ENCODE peak calls at places on chromosomes 6 and 20, in five cellular contexts. M, U, G, R and Y are unnamed samples. For H3K4me1, the result is how much of the 10 kb centered on the place peaks cover.

GRCh38 chr20:44576297-44576696 is 6.1 kb upstream of the PKIG start:
- DNase-seq in M (peak), G (no peak), R (no peak), U (peak), Y (peak)

GRCh38 chr6:96104910-96105309 is 89.1 kb downstream of the FUT9 start:
- DNase-seq in R (no peak), U (no peak), G (no peak), M (no peak), Y (no peak)

GRCh38 chr20:57260959-57261357 is 5.5 kb downstream of the BMP7 start:
- DNase-seq in M (no peak), U (no peak), G (no peak), R (no peak), Y (no peak)

GRCh38 chr6:170005680-170006470 is 254.5 kb downstream of the ERMARD start:
- DNase-seq in U (no peak), M (no peak), R (no peak), G (no peak), Y (no peak)

GRCh38 chr6:31791324-31792089 is 4.0 kb downstream of the VARS1 start:
- DNase-seq in U (peak), G (no peak), R (no peak), M (peak), Y (no peak)

GRCh38 chr6:140436023-140436811 is 1061.8 kb upstream of the CITED2 start:
- DNase-seq in G (peak), M (no peak), U (no peak), R (no peak), Y (no peak)

GRCh38 chr20:2133318-2134183 is 31.9 kb downstream of the STK35 start:
- DNase-seq in G (peak), U (no peak), M (peak), R (no peak), Y (no peak)

GRCh38 chr6:26304213-26305096 is 60.5 kb upstream of the BTN3A2 start:
- DNase-seq in R (no peak), G (peak), U (peak), M (peak), Y (peak)

GRCh38 chr20:56411759-56412472 is at the start of gene CASS4:
- DNase-seq in U (peak), M (peak), G (no peak), R (no peak), Y (no peak)

GRCh38 chr6:149153100-149153499 is 164.4 kb upstream of the TAB2 start:
- DNase-seq in G (no peak), M (no peak), R (no peak), U (no peak), Y (no peak)

GRCh38 chr6:149152521-149152920 is 165.0 kb upstream of the TAB2 start:
- DNase-seq in R (no peak), M (no peak), U (no peak), G (no peak), Y (no peak)

GRCh38 chr6:149157126-149157525 is 160.4 kb upstream of the TAB2 start:
- DNase-seq in G (no peak), U (no peak), R (no peak), M (no peak), Y (no peak)

GRCh38 chr6:149153637-149154036 is 163.9 kb upstream of the TAB2 start:
- DNase-seq in U (no peak), R (no peak), G (no peak), M (no peak), Y (no peak)

GRCh38 chr6:149154137-149154900 is 163.2 kb upstream of the TAB2 start:
- DNase-seq in M (no peak), G (no peak), U (no peak), R (no peak), Y (no peak)
- H3K4me1 ChIP-seq in M (under half), G (under half), U (under half), R (under half), Y (under half)

GRCh38 chr6:99993146-99993532 is 884 bp downstream of the MCHR2 start:
- DNase-seq in G (no peak), U (no peak), M (no peak), R (no peak), Y (no peak)
- H3K4me3 ChIP-seq in G (no peak), U (no peak), M (no peak), R (peak), Y (no peak)

GRCh38 chr20:16904751-16905150 is 156.6 kb downstream of the OTOR start:
- DNase-seq in G (no peak), U (no peak), R (no peak), M (no peak), Y (no peak)
- TF ChIP-seq CTCF in G (no peak), U (no peak), R (no peak), M (no peak), Y (no peak)

GRCh38 chr20:62493886-62494285 is 18.1 kb upstream of the GATA5 start:
- DNase-seq in G (no peak), R (no peak), M (no peak), U (no peak), Y (no peak)
- H3K4me1 ChIP-seq in G (under half), R (under half), M (under half), U (under half), Y (under half)

DNA sequence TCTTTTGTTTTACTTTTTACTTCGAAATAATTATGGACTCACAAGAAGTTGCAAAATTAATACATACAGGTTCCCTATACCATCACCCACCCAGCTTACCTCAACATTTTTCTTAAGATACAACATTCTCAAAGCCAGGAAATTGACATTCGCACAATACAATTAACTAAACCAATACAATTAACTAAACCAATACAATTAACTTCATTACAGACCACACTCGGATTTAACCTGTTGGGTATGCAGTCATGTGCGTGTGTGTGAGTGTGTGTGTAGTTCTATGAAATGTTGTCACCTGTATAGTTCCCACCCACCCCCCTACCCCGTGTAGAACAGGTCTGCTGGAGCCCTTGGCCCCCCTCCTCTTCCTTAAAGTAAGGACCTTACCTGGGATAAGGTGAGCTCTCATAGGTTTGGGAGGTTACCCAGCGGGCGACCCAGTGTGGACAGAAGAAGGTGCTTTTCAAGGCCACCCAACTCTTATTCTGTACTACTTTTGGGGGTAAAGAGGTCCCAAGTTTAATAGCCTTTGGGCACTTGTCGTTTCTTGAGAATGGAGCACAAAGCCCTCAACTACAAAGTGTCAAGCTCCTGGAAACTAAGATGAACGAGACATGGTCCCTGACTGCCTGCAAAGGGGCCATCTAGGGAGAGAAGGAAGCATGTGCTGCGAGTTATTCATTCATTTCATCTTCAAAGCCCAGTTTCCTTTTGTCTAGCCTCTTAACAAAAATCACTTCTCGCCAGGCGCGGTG is 544 bp upstream of the STK38 start:
- DNase-seq in M (no peak), R (no peak), U (no peak), G (no peak), Y (peak)
- H3K4me3 ChIP-seq in M (no peak), R (peak), U (peak), G (peak), Y (peak)

GRCh38 chr6:163579880-163580295 is 165.4 kb downstream of the QKI start:
- DNase-seq in M (peak), G (no peak), U (no peak), R (no peak), Y (no peak)
- TF ChIP-seq CTCF in M (no peak), G (no peak), U (no peak), R (no peak), Y (no peak)

GRCh38 chr6:109241199-109241598 is 141.1 kb downstream of the CD164 start:
- DNase-seq in R (no peak), U (no peak), M (no peak), G (no peak), Y (no peak)

GRCh38 chr6:109239192-109239917 is 142.9 kb downstream of the CD164 start:
- DNase-seq in R (no peak), U (no peak), G (no peak), M (no peak), Y (no peak)

GRCh38 chr6:109238405-109238804 is 143.1 kb downstream of the CEP57L1 start:
- DNase-seq in M (no peak), G (no peak), R (no peak), U (no peak), Y (no peak)

GRCh38 chr6:109240370-109241084 is 141.7 kb downstream of the CD164 start:
- DNase-seq in U (peak), G (no peak), M (no peak), R (no peak), Y (no peak)

GRCh38 chr6:109239918-109240321 is 142.3 kb downstream of the CD164 start:
- DNase-seq in G (no peak), M (no peak), R (peak), U (peak), Y (no peak)
- H3K4me1 ChIP-seq in G (under half), M (under half), R (under half), U (under half), Y (under half)

DNA sequence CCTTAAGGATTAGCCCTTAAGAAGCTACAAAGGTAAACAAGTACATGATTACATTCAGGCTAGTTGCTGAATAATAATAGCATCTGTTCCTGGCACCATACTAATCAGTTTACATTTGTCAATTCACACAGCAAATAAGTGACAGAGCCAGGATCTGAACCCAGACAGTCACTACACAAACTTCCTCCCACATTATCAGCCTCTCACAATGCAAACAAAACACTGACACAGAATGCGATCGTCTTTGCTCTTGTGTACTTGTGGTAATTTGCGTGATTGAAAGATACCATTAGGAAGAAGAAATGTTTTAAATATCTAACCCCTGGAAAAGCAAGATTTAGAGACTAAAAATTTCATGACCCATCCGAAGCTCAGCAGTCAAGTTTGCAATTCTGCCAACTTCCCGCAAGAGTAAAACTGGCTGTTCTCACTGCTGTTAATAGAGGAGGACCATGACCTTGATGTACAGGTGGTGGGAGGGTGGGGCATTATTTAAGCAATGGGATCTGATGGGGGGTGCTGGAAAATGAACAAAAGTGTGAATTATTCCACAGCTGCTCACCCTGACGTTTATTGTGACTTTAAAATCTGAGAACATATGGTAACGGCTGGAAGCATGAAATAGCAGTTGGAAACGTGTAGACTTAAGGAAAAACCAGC is 95.4 kb upstream of the ARMC2 start:
- DNase-seq in R (no peak), G (no peak), M (peak), U (no peak), Y (no peak)
- H3K4me3 ChIP-seq in R (no peak), G (no peak), M (no peak), U (no peak), Y (no peak)

GRCh38 chr20:23998392-23998791 is 9.8 kb upstream of the GGTLC1 start:
- DNase-seq in G (no peak), R (no peak), M (no peak), U (no peak), Y (no peak)
- TF ChIP-seq CTCF in G (no peak), R (no peak), M (no peak), U (no peak), Y (no peak)